ENCODE peak calls at places on chromosomes 3 and 15, in four cellular contexts. Y is H9, R is IMR-90, V is mesendoderm. J is an unnamed sample.

GRCh38 chr3:36792342-36792741 is 28.0 kb upstream of the DCLK3 start:
- DNase-seq in V (peak; percentile 86), Y (peak; percentile 75), R (peak; percentile 24), J (peak; percentile 46)

GRCh38 chr3:184716652-184717607 is 5.1 kb upstream of the MAGEF1 start:
- DNase-seq in R (peak; percentile 72), V (peak; percentile 70), Y (peak; percentile 60), J (peak; percentile 80)

GRCh38 chr15:35624881-35625280 is 78.9 kb upstream of the DPH6 start:
- DNase-seq in V (no peak), Y (no peak), R (peak; percentile 92), J (no peak)

GRCh38 chr15:80266113-80266512 is 14.1 kb upstream of the CTXND1 start:
- DNase-seq in Y (no peak), V (no peak), R (no peak), J (no peak)

GRCh38 chr3:175590745-175591144 is 731.6 kb downstream of the NAALADL2 start:
- DNase-seq in R (no peak), Y (no peak), V (no peak), J (no peak)

GRCh38 chr3:169619793-169620192 is 43.7 kb downstream of the MECOM start:
- DNase-seq in Y (peak; percentile 43), V (peak; percentile 28), R (no peak), J (no peak)

GRCh38 chr3:135762188-135762853 is 203.2 kb upstream of the PPP2R3A start:
- DNase-seq in V (peak; percentile 49), R (no peak), Y (peak; percentile 41), J (no peak)

GRCh38 chr3:105829879-105830622 is 38.8 kb downstream of the CBLB start:
- DNase-seq in Y (no peak), V (no peak), R (peak; percentile 44), J (no peak)

GRCh38 chr15:66802087-66803001 is 100.3 kb downstream of the SMAD6 start:
- DNase-seq in R (peak; percentile 62), V (no peak), Y (no peak), J (no peak)
- H3K18ac ChIP-seq in R (peak overlapping the region; percentile 96), V (peak overlapping the region; percentile 62), Y (no peak overlapping the region), J (peak overlapping the region; percentile 77)

DNA sequence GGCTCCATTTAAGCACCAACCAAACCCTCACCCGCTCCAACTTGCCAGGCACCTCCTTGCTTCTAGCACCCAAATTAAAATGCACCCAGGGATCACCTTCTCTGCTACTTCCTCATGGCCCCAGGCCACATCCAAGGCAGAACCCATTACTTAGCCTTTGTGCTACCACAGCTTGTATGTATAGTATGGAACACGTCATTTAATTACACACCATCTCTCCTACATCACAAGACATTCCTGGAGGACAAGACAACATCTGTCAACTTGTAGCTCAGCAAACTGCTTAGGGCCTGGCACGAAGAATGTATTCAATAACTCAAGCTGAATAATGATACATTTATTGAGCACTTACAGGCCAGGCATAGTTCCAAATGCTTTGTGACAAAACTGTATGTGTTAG is 23.3 kb downstream of the ZDHHC3 start:
- DNase-seq in V (no peak), R (no peak), Y (no peak), J (no peak)
- H3K79me1 ChIP-seq in V (peaks cover 8% of the 10 kb centered on the region), R (peaks cover 78% of the 10 kb centered on the region), Y (no peaks in the 10 kb centered on the region), J (no peaks in the 10 kb centered on the region)

GRCh38 chr3:195899701-195900425 is 8.5 kb downstream of the TNK2 start:
- DNase-seq in R (no peak), V (no peak), Y (no peak), J (no peak)

GRCh38 chr3:195897853-195898415 is 10.4 kb downstream of the TNK2 start:
- DNase-seq in V (peak; percentile 78), Y (no peak), R (no peak), J (no peak)

GRCh38 chr3:195897081-195897852 is 11.1 kb downstream of the TNK2 start:
- DNase-seq in Y (no peak), R (peak; percentile 74), V (no peak), J (no peak)

GRCh38 chr3:195903950-195904290 is 4.4 kb downstream of the TNK2 start:
- DNase-seq in V (no peak), R (no peak), Y (no peak), J (no peak)

GRCh38 chr3:195900426-195901355 is 7.7 kb downstream of the TNK2 start:
- DNase-seq in V (no peak), R (peak; percentile 54), Y (no peak), J (no peak)
- H3K18ac ChIP-seq in V (no peak overlapping the region), R (no peak overlapping the region), Y (no peak overlapping the region), J (peak overlapping the region; percentile 44)

GRCh38 chr3:124766113-124767095 is 36.2 kb downstream of the UMPS start:
- DNase-seq in Y (no peak), V (no peak), R (no peak), J (no peak)
- H3K79me1 ChIP-seq in Y (no peaks in the 10 kb centered on the region), V (peaks cover 7% of the 10 kb centered on the region), R (peaks cover 18% of the 10 kb centered on the region), J (no peaks in the 10 kb centered on the region)

GRCh38 chr15:62745621-62746180 is 296.8 kb upstream of the TPM1 start:
- DNase-seq in R (peak; percentile 18), V (no peak), Y (no peak), J (no peak)

GRCh38 chr15:62740141-62741004 is 302.2 kb upstream of the TPM1 start:
- DNase-seq in V (peak; percentile 22), R (peak; percentile 54), Y (no peak), J (no peak)

GRCh38 chr15:62739507-62739906 is 303.0 kb upstream of the TPM1 start:
- DNase-seq in V (peak; percentile 81), Y (no peak), R (peak; percentile 86), J (no peak)

GRCh38 chr15:62741106-62741505 is 301.4 kb upstream of the TPM1 start:
- DNase-seq in V (no peak), Y (no peak), R (no peak), J (no peak)

GRCh38 chr15:62742409-62743171 is 300.0 kb upstream of the TPM1 start:
- DNase-seq in R (peak; percentile 90), V (peak; percentile 74), Y (peak; percentile 53), J (peak; percentile 67)
- H3K18ac ChIP-seq in R (no peak overlapping the region), V (no peak overlapping the region), Y (no peak overlapping the region), J (no peak overlapping the region)

GRCh38 chr3:123092243-123092642 is 25.4 kb downstream of the PDIA5 start:
- DNase-seq in Y (no peak), R (no peak), V (no peak), J (no peak)
- H3K79me1 ChIP-seq in Y (no peaks in the 10 kb centered on the region), R (peaks cover 50% of the 10 kb centered on the region), V (peaks cover 56% of the 10 kb centered on the region), J (no peaks in the 10 kb centered on the region)